ENCODE peak calls at places on chromosome 14, in eight cellular contexts. One of them, this sample, is unnamed.

GRCh38 chr14:54650331-54651017 is 83.5 kb downstream of the SAMD4A start:
- ATAC-seq in Right ventricle myocardium superior: peak; percentile 23
- ATAC-seq in lower lobe of right lung: peak; percentile 71
- ATAC-seq in stimulated activated naive CD8-positive, alpha-beta T cell treated with anti-CD3 and anti-CD28 coated beads, Interleukin-15, amount 100 ng/mL, for 72 hours: no peak
- ATAC-seq in T-helper 17 cell: no peak
- ATAC-seq in left cardiac atrium: peak; percentile 20
- ATAC-seq in aorta: no peak
- ATAC-seq in HepG2: peak; percentile 43
- ATAC-seq in this sample: no peak

GRCh38 chr14:74563621-74564159 is 48.3 kb downstream of the LTBP2 start:
- ATAC-seq in Right ventricle myocardium superior: no peak
- ATAC-seq in lower lobe of right lung: no peak
- ATAC-seq in stimulated activated naive CD8-positive, alpha-beta T cell treated with anti-CD3 and anti-CD28 coated beads, Interleukin-15, amount 100 ng/mL, for 72 hours: no peak
- ATAC-seq in T-helper 17 cell: no peak
- ATAC-seq in left cardiac atrium: no peak
- ATAC-seq in aorta: no peak
- ATAC-seq in HepG2: no peak
- ATAC-seq in this sample: no peak

GRCh38 chr14:71372411-71372838 is 465.2 kb downstream of the PCNX1 start:
- ATAC-seq in Right ventricle myocardium superior: no peak
- ATAC-seq in lower lobe of right lung: peak; percentile 95
- ATAC-seq in stimulated activated naive CD8-positive, alpha-beta T cell treated with anti-CD3 and anti-CD28 coated beads, Interleukin-15, amount 100 ng/mL, for 72 hours: no peak
- ATAC-seq in T-helper 17 cell: no peak
- ATAC-seq in left cardiac atrium: no peak
- ATAC-seq in aorta: no peak
- ATAC-seq in HepG2: no peak
- ATAC-seq in this sample: no peak

GRCh38 chr14:99883866-99884650 is 90.8 kb downstream of the EML1 start:
- ATAC-seq in Right ventricle myocardium superior: no peak
- ATAC-seq in lower lobe of right lung: no peak
- ATAC-seq in stimulated activated naive CD8-positive, alpha-beta T cell treated with anti-CD3 and anti-CD28 coated beads, Interleukin-15, amount 100 ng/mL, for 72 hours: no peak
- ATAC-seq in T-helper 17 cell: no peak
- ATAC-seq in left cardiac atrium: no peak
- ATAC-seq in aorta: no peak
- ATAC-seq in HepG2: no peak
- ATAC-seq in this sample: no peak

GRCh38 chr14:53840444-53840843 is 116.2 kb downstream of the BMP4 start:
- ATAC-seq in Right ventricle myocardium superior: no peak
- ATAC-seq in lower lobe of right lung: no peak
- ATAC-seq in stimulated activated naive CD8-positive, alpha-beta T cell treated with anti-CD3 and anti-CD28 coated beads, Interleukin-15, amount 100 ng/mL, for 72 hours: no peak
- ATAC-seq in T-helper 17 cell: no peak
- ATAC-seq in left cardiac atrium: peak; percentile 34
- ATAC-seq in aorta: no peak
- ATAC-seq in HepG2: no peak
- ATAC-seq in this sample: no peak

GRCh38 chr14:30681752-30682355 is 59.7 kb downstream of the SCFD1 start:
- ATAC-seq in Right ventricle myocardium superior: no peak
- ATAC-seq in lower lobe of right lung: no peak
- ATAC-seq in stimulated activated naive CD8-positive, alpha-beta T cell treated with anti-CD3 and anti-CD28 coated beads, Interleukin-15, amount 100 ng/mL, for 72 hours: no peak
- ATAC-seq in T-helper 17 cell: no peak
- ATAC-seq in left cardiac atrium: no peak
- ATAC-seq in aorta: no peak
- ATAC-seq in HepG2: peak; percentile 74
- ATAC-seq in this sample: no peak

GRCh38 chr14:22311625-22312024 is 277.4 kb downstream of the DAD1 start:
- ATAC-seq in Right ventricle myocardium superior: no peak
- ATAC-seq in lower lobe of right lung: no peak
- ATAC-seq in stimulated activated naive CD8-positive, alpha-beta T cell treated with anti-CD3 and anti-CD28 coated beads, Interleukin-15, amount 100 ng/mL, for 72 hours: no peak
- ATAC-seq in T-helper 17 cell: no peak
- ATAC-seq in left cardiac atrium: no peak
- ATAC-seq in aorta: no peak
- ATAC-seq in HepG2: no peak
- ATAC-seq in this sample: no peak

GRCh38 chr14:67395086-67395875 is 16.7 kb downstream of the PLEK2 start:
- ATAC-seq in Right ventricle myocardium superior: no peak
- ATAC-seq in lower lobe of right lung: no peak
- ATAC-seq in stimulated activated naive CD8-positive, alpha-beta T cell treated with anti-CD3 and anti-CD28 coated beads, Interleukin-15, amount 100 ng/mL, for 72 hours: no peak
- ATAC-seq in T-helper 17 cell: no peak
- ATAC-seq in left cardiac atrium: no peak
- ATAC-seq in aorta: no peak
- ATAC-seq in HepG2: peak; percentile 63
- ATAC-seq in this sample: no peak

GRCh38 chr14:58699656-58700055 is 61.9 kb downstream of the DACT1 start:
- ATAC-seq in Right ventricle myocardium superior: no peak
- ATAC-seq in lower lobe of right lung: no peak
- ATAC-seq in stimulated activated naive CD8-positive, alpha-beta T cell treated with anti-CD3 and anti-CD28 coated beads, Interleukin-15, amount 100 ng/mL, for 72 hours: no peak
- ATAC-seq in T-helper 17 cell: no peak
- ATAC-seq in left cardiac atrium: no peak
- ATAC-seq in aorta: no peak
- ATAC-seq in HepG2: no peak
- ATAC-seq in this sample: no peak

GRCh38 chr14:66652736-66653135 is 144.8 kb downstream of the GPHN start:
- ATAC-seq in Right ventricle myocardium superior: no peak
- ATAC-seq in lower lobe of right lung: no peak
- ATAC-seq in stimulated activated naive CD8-positive, alpha-beta T cell treated with anti-CD3 and anti-CD28 coated beads, Interleukin-15, amount 100 ng/mL, for 72 hours: no peak
- ATAC-seq in T-helper 17 cell: no peak
- ATAC-seq in left cardiac atrium: no peak
- ATAC-seq in aorta: no peak
- ATAC-seq in HepG2: no peak
- ATAC-seq in this sample: no peak

This sample was measured in stimulated activated memory B cell treated with anti-CD40 and anti-IgM and Interleukin-4, amounts not matched to agents 10 μg/mL and 1 μg/mL and 100 μg/mL, for 72 hours.